ENCODE peak calls at places on chromosome 1, in seven cellular contexts. One of them, this sample, is unnamed.

GRCh38 chr1:229093258-229093540 is 177.7 kb upstream of the RAB4A start:
- DNase-seq in hepatocyte: no peak
- DNase-seq in HCT116: no peak
- DNase-seq in GM23248: no peak
- DNase-seq in PC-3: no peak
- DNase-seq in SK-N-SH: no peak
- DNase-seq in neural progenitor cell: no peak
- DNase-seq in this sample: no peak

GRCh38 chr1:28045777-28046176 is 42.6 kb downstream of the EYA3 start:
- DNase-seq in hepatocyte: no peak
- DNase-seq in HCT116: no peak
- DNase-seq in GM23248: peak
- DNase-seq in PC-3: peak
- DNase-seq in SK-N-SH: no peak
- DNase-seq in neural progenitor cell: no peak
- DNase-seq in this sample: no peak

GRCh38 chr1:245386321-245387002 is 231.7 kb downstream of the KIF26B start:
- DNase-seq in hepatocyte: no peak
- DNase-seq in HCT116: no peak
- DNase-seq in GM23248: no peak
- DNase-seq in PC-3: no peak
- DNase-seq in SK-N-SH: no peak
- DNase-seq in neural progenitor cell: no peak
- DNase-seq in this sample: no peak

GRCh38 chr1:43653339-43653738 is 3.4 kb downstream of the KDM4A start:
- DNase-seq in hepatocyte: peak
- DNase-seq in HCT116: no peak
- DNase-seq in GM23248: peak
- DNase-seq in PC-3: peak
- DNase-seq in SK-N-SH: no peak
- DNase-seq in neural progenitor cell: peak
- DNase-seq in this sample: peak

GRCh38 chr1:9732123-9732971 is 80.8 kb downstream of the PIK3CD start:
- DNase-seq in hepatocyte: no peak
- DNase-seq in HCT116: no peak
- DNase-seq in GM23248: no peak
- DNase-seq in PC-3: no peak
- DNase-seq in SK-N-SH: no peak
- DNase-seq in neural progenitor cell: no peak
- DNase-seq in this sample: no peak

GRCh38 chr1:35660581-35661473 is 19.5 kb upstream of the PSMB2 start:
- DNase-seq in hepatocyte: peak
- DNase-seq in HCT116: no peak
- DNase-seq in GM23248: peak
- DNase-seq in PC-3: peak
- DNase-seq in SK-N-SH: no peak
- DNase-seq in neural progenitor cell: peak
- DNase-seq in this sample: no peak

GRCh38 chr1:226958300-226958699 is 18.2 kb downstream of the COQ8A start:
- DNase-seq in hepatocyte: no peak
- DNase-seq in HCT116: no peak
- DNase-seq in GM23248: no peak
- DNase-seq in PC-3: no peak
- DNase-seq in SK-N-SH: no peak
- DNase-seq in neural progenitor cell: no peak
- DNase-seq in this sample: no peak

GRCh38 chr1:237045278-237046016 is 3.5 kb downstream of the RYR2 start:
- DNase-seq in hepatocyte: no peak
- DNase-seq in HCT116: no peak
- DNase-seq in GM23248: no peak
- DNase-seq in PC-3: no peak
- DNase-seq in SK-N-SH: no peak
- DNase-seq in neural progenitor cell: peak
- DNase-seq in this sample: no peak

GRCh38 chr1:109089242-109090015 is 1.1 kb upstream of the TMEM167B start:
- DNase-seq in hepatocyte: peak
- DNase-seq in HCT116: peak
- DNase-seq in GM23248: peak
- DNase-seq in PC-3: peak
- DNase-seq in SK-N-SH: peak
- DNase-seq in neural progenitor cell: peak
- DNase-seq in this sample: peak

GRCh38 chr1:118978914-118979701 is 9.0 kb downstream of the TBX15 start:
- DNase-seq in hepatocyte: no peak
- DNase-seq in HCT116: no peak
- DNase-seq in GM23248: peak
- DNase-seq in PC-3: no peak
- DNase-seq in SK-N-SH: peak
- DNase-seq in neural progenitor cell: peak
- DNase-seq in this sample: no peak

GRCh38 chr1:65027699-65028358 is 61.5 kb upstream of the JAK1 start:
- DNase-seq in hepatocyte: no peak
- DNase-seq in HCT116: no peak
- DNase-seq in GM23248: peak
- DNase-seq in PC-3: peak
- DNase-seq in SK-N-SH: no peak
- DNase-seq in neural progenitor cell: no peak
- DNase-seq in this sample: no peak

GRCh38 chr1:1907098-1907736 is 7.8 kb upstream of the CALML6 start:
- DNase-seq in hepatocyte: peak
- DNase-seq in HCT116: peak
- DNase-seq in GM23248: peak
- DNase-seq in PC-3: no peak
- DNase-seq in SK-N-SH: no peak
- DNase-seq in neural progenitor cell: no peak
- DNase-seq in this sample: peak

GRCh38 chr1:163166886-163167555 is 35.7 kb downstream of the RGS5 start:
- DNase-seq in hepatocyte: no peak
- DNase-seq in HCT116: no peak
- DNase-seq in GM23248: peak
- DNase-seq in PC-3: no peak
- DNase-seq in SK-N-SH: no peak
- DNase-seq in neural progenitor cell: no peak
- DNase-seq in this sample: no peak

GRCh38 chr1:27299385-27300252 is 22.3 kb upstream of the TMEM222 start:
- DNase-seq in hepatocyte: peak
- DNase-seq in HCT116: no peak
- DNase-seq in GM23248: peak
- DNase-seq in PC-3: peak
- DNase-seq in SK-N-SH: peak
- DNase-seq in neural progenitor cell: peak
- DNase-seq in this sample: no peak

GRCh38 chr1:34685225-34685624 is 69.6 kb upstream of the GJB5 start:
- DNase-seq in hepatocyte: peak
- DNase-seq in HCT116: no peak
- DNase-seq in GM23248: no peak
- DNase-seq in PC-3: no peak
- DNase-seq in SK-N-SH: no peak
- DNase-seq in neural progenitor cell: no peak
- DNase-seq in this sample: no peak

GRCh38 chr1:160193091-160193819 is 2.9 kb downstream of the CASQ1 start:
- DNase-seq in hepatocyte: peak
- DNase-seq in HCT116: peak
- DNase-seq in GM23248: peak
- DNase-seq in PC-3: peak
- DNase-seq in SK-N-SH: peak
- DNase-seq in neural progenitor cell: peak
- DNase-seq in this sample: peak

GRCh38 chr1:53125122-53125521 is 17.3 kb downstream of the SLC1A7 start:
- DNase-seq in hepatocyte: no peak
- DNase-seq in HCT116: no peak
- DNase-seq in GM23248: no peak
- DNase-seq in PC-3: no peak
- DNase-seq in SK-N-SH: no peak
- DNase-seq in neural progenitor cell: no peak
- DNase-seq in this sample: no peak

GRCh38 chr1:230754831-230755230 is 7.6 kb downstream of the CAPN9 start:
- DNase-seq in hepatocyte: no peak
- DNase-seq in HCT116: no peak
- DNase-seq in GM23248: peak
- DNase-seq in PC-3: peak
- DNase-seq in SK-N-SH: no peak
- DNase-seq in neural progenitor cell: no peak
- DNase-seq in this sample: no peak

GRCh38 chr1:36408479-36408878 is 10.8 kb upstream of the LSM10 start:
- DNase-seq in hepatocyte: no peak
- DNase-seq in HCT116: no peak
- DNase-seq in GM23248: peak
- DNase-seq in PC-3: peak
- DNase-seq in SK-N-SH: peak
- DNase-seq in neural progenitor cell: no peak
- DNase-seq in this sample: no peak

GRCh38 chr1:160114085-160114484 is 1.5 kb upstream of the ATP1A2 start:
- DNase-seq in hepatocyte: no peak
- DNase-seq in HCT116: no peak
- DNase-seq in GM23248: no peak
- DNase-seq in PC-3: no peak
- DNase-seq in SK-N-SH: no peak
- DNase-seq in neural progenitor cell: peak
- DNase-seq in this sample: no peak

GRCh38 chr1:38209986-38210385 is 163.4 kb upstream of the POU3F1 start:
- DNase-seq in hepatocyte: no peak
- DNase-seq in HCT116: no peak
- DNase-seq in GM23248: no peak
- DNase-seq in PC-3: no peak
- DNase-seq in SK-N-SH: no peak
- DNase-seq in neural progenitor cell: no peak
- DNase-seq in this sample: no peak

GRCh38 chr1:192518700-192519099 is 56.9 kb upstream of the RGS1 start:
- DNase-seq in hepatocyte: no peak
- DNase-seq in HCT116: no peak
- DNase-seq in GM23248: peak
- DNase-seq in PC-3: no peak
- DNase-seq in SK-N-SH: no peak
- DNase-seq in neural progenitor cell: no peak
- DNase-seq in this sample: no peak

GRCh38 chr1:58628987-58629598 is 52.0 kb upstream of the TACSTD2 start:
- DNase-seq in hepatocyte: no peak
- DNase-seq in HCT116: no peak
- DNase-seq in GM23248: peak
- DNase-seq in PC-3: peak
- DNase-seq in SK-N-SH: no peak
- DNase-seq in neural progenitor cell: no peak
- DNase-seq in this sample: no peak

DNA sequence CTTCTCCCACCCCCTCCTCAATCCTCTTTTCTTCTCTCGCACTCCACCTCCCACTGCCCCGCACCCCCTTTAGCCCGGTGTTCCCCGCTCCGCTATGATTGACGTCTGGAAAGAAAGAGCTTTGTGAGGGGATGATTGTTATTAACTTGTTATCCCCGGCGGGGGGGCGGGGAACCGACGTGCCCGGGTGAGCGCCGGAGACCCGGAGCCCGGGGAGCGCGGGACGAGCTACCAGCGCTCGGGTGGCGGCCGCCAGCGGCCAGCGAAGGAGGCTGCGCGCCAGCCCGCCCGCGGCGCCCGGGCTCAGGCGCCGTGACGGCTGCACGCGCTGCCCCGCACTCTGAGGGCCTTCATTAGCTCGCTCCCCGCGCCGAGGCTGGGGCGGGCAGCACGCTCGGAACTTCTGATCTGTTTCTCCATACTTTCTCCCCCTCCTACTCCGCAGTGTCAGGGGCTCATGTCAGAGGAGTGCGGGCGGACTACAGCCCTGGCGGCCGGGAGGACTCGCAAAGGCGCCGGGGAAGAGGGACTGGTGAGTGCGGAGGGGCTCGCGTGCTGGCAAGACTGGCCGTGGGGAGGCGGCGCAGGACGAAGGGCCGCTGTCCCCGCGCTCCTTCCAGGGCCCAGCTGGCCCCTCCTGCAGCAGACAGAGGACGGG is 2.1 kb downstream of the LHX8 start:
- DNase-seq in hepatocyte: peak
- DNase-seq in HCT116: no peak
- DNase-seq in GM23248: peak
- DNase-seq in PC-3: no peak
- DNase-seq in SK-N-SH: peak
- DNase-seq in neural progenitor cell: peak
- DNase-seq in this sample: no peak
- H3K4me2 ChIP-seq in hepatocyte: peak
- H3K4me2 ChIP-seq in HCT116: no peak
- H3K4me2 ChIP-seq in GM23248: no peak
- H3K4me2 ChIP-seq in PC-3: no peak
- H3K4me2 ChIP-seq in SK-N-SH: peak
- H3K4me2 ChIP-seq in neural progenitor cell: peak
- H3K4me2 ChIP-seq in this sample: no peak

GRCh38 chr1:39214998-39215873 is 10.7 kb downstream of the MACF1 start:
- DNase-seq in hepatocyte: peak
- DNase-seq in HCT116: no peak
- DNase-seq in GM23248: no peak
- DNase-seq in PC-3: no peak
- DNase-seq in SK-N-SH: no peak
- DNase-seq in neural progenitor cell: peak
- DNase-seq in this sample: peak
- H3K4me3 ChIP-seq in hepatocyte: no peak
- H3K4me3 ChIP-seq in HCT116: no peak
- H3K4me3 ChIP-seq in GM23248: no peak
- H3K4me3 ChIP-seq in PC-3: no peak
- H3K4me3 ChIP-seq in SK-N-SH: no peak
- H3K4me3 ChIP-seq in neural progenitor cell: no peak
- H3K4me3 ChIP-seq in this sample: peak

DNA sequence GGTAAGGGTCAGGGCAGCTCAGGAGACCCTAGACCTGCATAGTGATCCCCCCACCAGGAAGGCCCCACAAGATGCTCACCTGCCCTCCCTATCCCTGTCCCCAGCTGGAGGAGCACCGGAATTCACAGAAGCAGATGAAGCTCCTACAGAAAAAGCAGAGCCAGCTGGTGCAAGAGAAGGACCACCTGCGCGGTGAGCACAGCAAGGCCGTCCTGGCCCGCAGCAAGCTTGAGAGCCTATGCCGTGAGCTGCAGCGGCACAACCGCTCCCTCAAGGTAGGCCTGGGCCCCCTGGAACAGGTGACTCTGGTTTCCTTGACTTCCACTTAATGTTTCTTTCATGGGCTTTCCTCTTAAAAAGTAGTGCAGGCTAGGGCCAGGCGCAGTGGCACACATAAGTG is 8.4 kb downstream of the TXLNA start:
- DNase-seq in hepatocyte: no peak
- DNase-seq in HCT116: no peak
- DNase-seq in GM23248: no peak
- DNase-seq in PC-3: no peak
- DNase-seq in SK-N-SH: no peak
- DNase-seq in neural progenitor cell: no peak
- DNase-seq in this sample: no peak
- TF ChIP-seq EZH2phosphoT487 in hepatocyte: no peak
- TF ChIP-seq EZH2phosphoT487 in HCT116: no peak
- TF ChIP-seq EZH2phosphoT487 in GM23248: no peak
- TF ChIP-seq EZH2phosphoT487 in PC-3: no peak
- TF ChIP-seq EZH2phosphoT487 in SK-N-SH: no peak
- TF ChIP-seq EZH2phosphoT487 in neural progenitor cell: no peak
- TF ChIP-seq EZH2phosphoT487 in this sample: no peak

GRCh38 chr1:14774988-14775387 is 176.5 kb downstream of the KAZN start:
- DNase-seq in hepatocyte: no peak
- DNase-seq in HCT116: no peak
- DNase-seq in GM23248: no peak
- DNase-seq in PC-3: no peak
- DNase-seq in SK-N-SH: no peak
- DNase-seq in neural progenitor cell: no peak
- DNase-seq in this sample: no peak
- H3K4me2 ChIP-seq in hepatocyte: no peak
- H3K4me2 ChIP-seq in HCT116: no peak
- H3K4me2 ChIP-seq in GM23248: no peak
- H3K4me2 ChIP-seq in PC-3: no peak
- H3K4me2 ChIP-seq in SK-N-SH: no peak
- H3K4me2 ChIP-seq in neural progenitor cell: no peak
- H3K4me2 ChIP-seq in this sample: no peak

This sample was measured in OCI-LY7.